ENCODE peak calls at places on chromosomes 1 and 21, in five cellular contexts. J is GM06990; I is CD4-positive, alpha-beta T cell; N is neural progenitor cell; P is AG10803. L is an unnamed sample.

GRCh38 chr1:189021577-189021976 is 1456.1 kb downstream of the BRINP3 start:
- DNase-seq in J (no peak), I (no peak), N (no peak), P (no peak), L (no peak)

GRCh38 chr1:3939242-3940080 is 39.4 kb upstream of the C1orf174 start:
- DNase-seq in J (no peak), I (no peak), N (no peak), P (no peak), L (no peak)

GRCh38 chr21:29025328-29025713 is 853 bp downstream of the USP16 start:
- DNase-seq in J (no peak), I (no peak), N (peak; percentile 4), P (peak; percentile 12), L (no peak)

GRCh38 chr1:182279724-182280506 is 111.7 kb downstream of the GLUL start:
- DNase-seq in J (no peak), I (no peak), N (peak; percentile 88), P (peak; percentile 40), L (no peak)

GRCh38 chr1:153536618-153537375 is 1.0 kb upstream of the S100A6 start:
- DNase-seq in J (no peak), I (no peak), N (no peak), P (no peak), L (no peak)

GRCh38 chr1:71494163-71494562 is 413.3 kb upstream of the ZRANB2 start:
- DNase-seq in J (no peak), I (no peak), N (no peak), P (peak; percentile 42), L (no peak)

GRCh38 chr1:56715161-56715560 is 70.0 kb downstream of the PRKAA2 start:
- DNase-seq in J (no peak), I (no peak), N (no peak), P (peak; percentile 45), L (no peak)

GRCh38 chr1:112501810-112502641 is 6.7 kb upstream of the WNT2B start:
- DNase-seq in J (peak; percentile 61), I (peak; percentile 37), N (peak; percentile 84), P (peak; percentile 60), L (peak; percentile 47)

GRCh38 chr1:205515781-205516253 is 11.3 kb downstream of the CDK18 start:
- DNase-seq in J (no peak), I (no peak), N (no peak), P (peak; percentile 42), L (no peak)

GRCh38 chr1:47694011-47694890 is 256.4 kb downstream of the FOXD2 start:
- DNase-seq in J (no peak), I (no peak), N (no peak), P (no peak), L (no peak)

GRCh38 chr1:159921700-159922498 is 3.4 kb downstream of the TAGLN2 start:
- DNase-seq in J (peak; percentile 62), I (no peak), N (no peak), P (no peak), L (peak; percentile 52)

GRCh38 chr1:196147530-196147929 is 460.7 kb downstream of the KCNT2 start:
- DNase-seq in J (no peak), I (no peak), N (no peak), P (no peak), L (no peak)

GRCh38 chr1:168483531-168483930 is 60.3 kb downstream of the XCL2 start:
- DNase-seq in J (no peak), I (no peak), N (no peak), P (peak; percentile 95), L (no peak)

GRCh38 chr1:18001725-18002124 is 105.9 kb upstream of the IGSF21 start:
- DNase-seq in J (no peak), I (no peak), N (no peak), P (no peak), L (no peak)

GRCh38 chr1:17999884-18000283 is 107.7 kb upstream of the IGSF21 start:
- DNase-seq in J (no peak), I (no peak), N (no peak), P (no peak), L (no peak)

GRCh38 chr1:17994046-17994445 is 113.6 kb upstream of the IGSF21 start:
- DNase-seq in J (no peak), I (no peak), N (no peak), P (no peak), L (no peak)

GRCh38 chr1:17995480-17995879 is 112.1 kb upstream of the IGSF21 start:
- DNase-seq in J (no peak), I (no peak), N (no peak), P (no peak), L (no peak)

DNA sequence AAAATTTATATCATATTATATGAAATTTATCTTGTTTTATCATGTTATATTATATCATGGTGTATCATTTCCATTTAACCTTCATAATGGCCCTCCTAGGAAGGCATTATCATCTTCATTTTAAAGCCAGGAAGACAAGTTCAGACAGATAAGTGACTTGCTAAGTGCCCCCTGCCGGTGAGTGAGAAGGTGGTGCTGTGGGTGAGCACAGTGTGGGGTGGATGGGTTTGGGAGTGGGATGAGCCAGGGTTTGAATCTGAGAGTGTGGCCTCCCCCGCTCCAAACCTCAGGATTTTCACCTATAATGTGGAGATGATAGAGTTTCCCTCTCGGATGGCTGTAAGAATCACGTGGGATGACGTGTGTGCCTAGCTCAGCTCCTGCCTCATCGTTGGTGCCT is 108.7 kb upstream of the IGSF21 start:
- DNase-seq in J (no peak), I (no peak), N (no peak), P (peak; percentile 8), L (no peak)
- TF ChIP-seq CTCF in J (peak; percentile 23), I (no peak), N (peak; percentile 27), P (peak; percentile 42), L (no peak)

DNA sequence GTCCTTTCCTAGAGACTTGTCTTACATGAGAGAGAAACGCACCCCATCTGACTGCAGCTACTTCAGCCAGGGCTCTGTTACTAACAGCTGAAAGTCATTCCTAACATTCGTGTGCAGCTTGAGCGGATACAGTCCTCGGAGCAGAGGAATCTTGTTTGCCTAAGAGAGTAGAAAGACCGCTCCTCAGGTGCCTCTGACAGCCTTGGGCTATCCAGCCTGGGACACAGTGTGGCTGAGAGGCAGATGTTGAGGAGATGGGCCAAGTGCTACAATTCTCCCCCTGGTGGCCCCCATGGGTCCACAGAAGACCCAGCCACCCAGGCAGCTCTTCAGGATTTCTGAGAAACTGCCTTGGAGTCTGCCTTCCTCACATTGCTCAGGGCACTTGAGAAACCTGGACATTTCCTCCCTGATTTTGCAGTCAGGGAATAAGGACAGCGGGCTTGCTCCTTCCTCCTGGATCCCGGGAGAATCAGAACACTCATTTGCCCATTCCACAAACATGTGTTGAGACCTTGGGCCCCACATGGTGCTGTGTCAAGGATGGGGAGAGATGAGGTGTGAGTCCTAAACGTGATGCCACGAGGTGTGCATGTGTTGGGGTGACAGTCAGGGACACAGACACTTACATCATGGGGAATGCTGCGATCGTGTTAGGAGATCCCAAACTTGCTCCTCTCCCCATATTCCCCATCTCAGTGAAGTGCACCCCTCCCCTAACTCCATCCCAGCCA is 13.1 kb downstream of the TRIM62 start:
- DNase-seq in J (no peak), I (no peak), N (no peak), P (no peak), L (no peak)
- TF ChIP-seq CTCF in J (peak; percentile 9), I (no peak), N (no peak), P (no peak), L (no peak)

DNA sequence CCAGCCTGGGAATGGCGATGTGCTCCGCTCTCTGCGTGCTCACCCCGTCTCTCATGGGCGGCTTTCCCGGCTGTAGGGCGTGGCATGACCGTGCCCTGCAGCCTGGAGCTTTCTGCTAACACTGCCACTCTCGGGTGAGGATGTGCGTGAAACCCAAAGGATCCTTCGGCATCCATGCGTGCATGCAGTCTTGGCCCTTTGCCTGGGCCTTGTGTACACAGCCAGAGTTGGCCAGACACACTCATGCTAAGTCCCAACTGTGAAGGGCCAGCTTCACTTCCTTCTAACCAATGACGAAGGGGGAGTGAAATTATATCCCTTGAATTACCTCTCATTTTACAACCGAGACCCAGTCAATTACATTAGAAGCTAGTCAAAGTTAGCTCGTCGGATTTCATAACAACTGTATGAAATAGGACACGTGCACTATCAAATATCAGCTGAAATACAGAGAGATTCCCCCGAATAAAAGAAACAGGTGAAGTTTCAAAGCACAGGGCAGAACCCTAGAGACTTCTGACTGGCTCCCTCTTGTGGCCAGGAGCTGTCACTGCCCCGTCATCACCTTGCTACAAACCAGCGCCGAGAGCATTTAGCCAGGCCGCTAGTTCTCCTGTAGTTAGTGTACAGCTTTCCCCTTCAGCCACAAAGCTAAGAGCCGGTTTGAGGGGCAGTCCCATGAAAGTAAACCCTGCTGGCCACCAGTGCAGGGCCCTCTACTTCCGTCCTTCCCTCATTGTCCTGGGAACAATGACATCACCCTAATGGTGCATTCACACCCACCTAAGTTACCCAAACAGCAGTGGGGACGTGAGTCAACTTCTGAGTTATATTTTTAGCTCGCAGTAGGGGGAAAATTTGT is 63.4 kb upstream of the COA6 start:
- DNase-seq in J (peak; percentile 39), I (peak; percentile 64), N (peak; percentile 84), P (peak; percentile 45), L (peak; percentile 37)
- TF ChIP-seq CTCF in J (peak; percentile 95), I (peak; percentile 95), N (peak; percentile 93), P (peak; percentile 97), L (peak; percentile 87)

DNA sequence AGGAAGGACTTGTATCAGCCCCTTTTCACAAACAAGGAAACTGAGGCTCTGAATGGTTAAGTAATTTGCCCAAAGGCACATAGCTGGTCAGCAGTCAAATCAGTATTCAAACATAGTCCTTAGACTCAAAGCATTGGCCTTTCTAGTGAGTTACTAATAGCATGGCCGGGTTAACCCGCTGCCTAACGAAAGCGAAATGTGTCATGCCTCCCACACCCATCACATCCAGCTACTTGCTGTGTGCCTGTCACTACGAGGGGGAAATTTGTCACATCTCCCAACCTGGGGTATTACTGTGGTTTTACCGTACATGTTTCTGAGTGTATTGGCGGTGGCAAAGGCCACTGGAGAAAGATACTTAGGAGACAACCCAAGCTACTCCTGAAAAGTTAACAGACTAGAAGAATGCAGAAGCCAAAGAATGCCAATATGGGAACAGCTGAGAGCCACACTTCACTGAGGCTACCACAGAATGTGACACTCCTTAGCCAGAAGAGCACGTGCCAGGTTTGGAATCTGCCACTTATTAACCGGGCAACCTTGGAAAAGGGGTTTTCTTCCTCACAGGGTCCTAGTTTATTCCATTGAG is 363.5 kb downstream of the KCNH1 start:
- DNase-seq in J (no peak), I (no peak), N (no peak), P (no peak), L (no peak)
- TF ChIP-seq CTCF in J (no peak), I (no peak), N (no peak), P (no peak), L (no peak)

GRCh38 chr1:54872041-54872342 is 15.0 kb downstream of the DHCR24 start:
- DNase-seq in J (no peak), I (no peak), N (peak; percentile 14), P (no peak), L (no peak)
- TF ChIP-seq CTCF in J (no peak), I (no peak), N (peak; percentile 28), P (no peak), L (no peak)